ENCODE peak calls at places on chromosomes 7 and 10, in four cellular contexts. P is C1 segment of cervical spinal cord; L is stimulated activated CD8-positive, alpha-beta memory T cell treated with anti-CD3 and anti-CD28 coated beads, Interleukin-15, amount 100 ng/mL, for 24 hours; N is activated CD4-positive, alpha-beta memory T cell treated with anti-CD3 and anti-CD28 coated beads for 36 hours. X is an unnamed sample.

GRCh38 chr7:90708841-90709317 is 112.8 kb downstream of the CDK14 start:
- DNase-seq in N (no peak), L (no peak), P (no peak), X (peak)

GRCh38 chr10:124025638-124026336 is 67.6 kb downstream of the CHST15 start:
- DNase-seq in P (no peak), L (no peak), N (no peak), X (no peak)

GRCh38 chr7:102306916-102307677 is 20.4 kb downstream of the SH2B2 start:
- DNase-seq in L (no peak), N (peak), P (no peak), X (no peak)

GRCh38 chr7:26291699-26292538 is at the start of gene SNX10:
- DNase-seq in P (no peak), N (peak), L (peak), X (peak)

GRCh38 chr10:12469345-12469744 is 120.0 kb downstream of the CAMK1D start:
- DNase-seq in P (no peak), N (no peak), L (no peak), X (no peak)

GRCh38 chr10:19250542-19250941 is 201.9 kb downstream of the MALRD1 start:
- DNase-seq in L (no peak), P (no peak), N (no peak), X (no peak)

GRCh38 chr7:102300643-102301211 is 14.1 kb downstream of the SH2B2 start:
- DNase-seq in L (no peak), P (no peak), N (no peak), X (no peak)

GRCh38 chr10:7239312-7239985 is 171.4 kb downstream of the SFMBT2 start:
- DNase-seq in N (peak), L (no peak), P (no peak), X (no peak)

GRCh38 chr10:22554481-22555182 is 159.7 kb downstream of the PIP4K2A start:
- DNase-seq in N (no peak), L (no peak), P (peak), X (no peak)